ENCODE peak calls at places on chromosome 22, in five cellular contexts. K is stimulated activated CD4-positive, alpha-beta T cell treated with anti-CD3 and anti-CD28 coated beads, TNF-alpha, amount 100 ng/mL, for 24 hours; I is activated CD8-positive, alpha-beta memory T cell treated with anti-CD3 and anti-CD28 coated beads for 1 hour; Q is psoas muscle; H is mucosa of descending colon. J is an unnamed sample.

GRCh38 chr22:42651134-42651533 is 1.9 kb upstream of the CYB5R3 start:
- DNase-seq in K (no peak), Q (no peak), H (no peak), I (no peak), J (peak)

GRCh38 chr22:48739348-48740085 is 1088.2 kb downstream of the BRD1 start:
- DNase-seq in K (no peak), Q (no peak), I (no peak), H (no peak), J (no peak)

GRCh38 chr22:17980638-17981051 is 43.7 kb downstream of the MICAL3 start:
- DNase-seq in I (no peak), K (peak), H (peak), Q (peak), J (no peak)

GRCh38 chr22:42169055-42169469 is 38.5 kb upstream of the CYP2D6 start:
- DNase-seq in K (peak), H (peak), Q (peak), I (peak), J (peak)

GRCh38 chr22:37601540-37602442 is 6.8 kb upstream of the GGA1 start:
- DNase-seq in K (no peak), Q (no peak), I (no peak), H (peak), J (peak)

GRCh38 chr22:20305894-20306645 is 13.8 kb downstream of the DGCR6L start:
- DNase-seq in K (no peak), H (no peak), I (no peak), Q (no peak), J (no peak)

GRCh38 chr22:22929381-22930221 is 42.0 kb downstream of the IGLL5 start:
- DNase-seq in Q (peak), I (no peak), K (no peak), H (no peak), J (no peak)

GRCh38 chr22:26766510-26767350 is 109.3 kb downstream of the MIAT start:
- DNase-seq in I (no peak), K (no peak), Q (no peak), H (no peak), J (no peak)

GRCh38 chr22:35154937-35155387 is 89.0 kb downstream of the ISX start:
- DNase-seq in H (peak), Q (no peak), I (no peak), K (no peak), J (peak)

GRCh38 chr22:49975543-49976389 is 15.2 kb downstream of the PIM3 start:
- DNase-seq in H (peak), K (no peak), Q (peak), I (no peak), J (no peak)